ENCODE peak calls at places on chromosomes 13 and 19, in seven cellular contexts. P, Y, H, J, L, X and A are unnamed samples. For H3K27me3, the result is how much of the 10 kb centered on the place peaks cover.

GRCh38 chr19:50829801-50830200 is 3.6 kb downstream of the KLK15 start:
- DNase-seq in P (no peak), Y (no peak), H (no peak), J (no peak), L (peak), X (no peak), A (no peak)

GRCh38 chr13:48159436-48160225 is 64.7 kb upstream of the MED4 start:
- DNase-seq in P (no peak), Y (no peak), H (no peak), J (no peak), L (no peak), X (no peak), A (no peak)

GRCh38 chr13:29688193-29688592 is 92.7 kb upstream of the SLC7A1 start:
- DNase-seq in P (no peak), Y (no peak), H (no peak), J (no peak), L (no peak), X (no peak), A (no peak)

GRCh38 chr13:102136735-102137296 is 265.0 kb downstream of the FGF14 start:
- DNase-seq in P (no peak), Y (no peak), H (no peak), J (no peak), L (no peak), X (no peak), A (no peak)

GRCh38 chr19:33456076-33456844 is 65.3 kb downstream of the PEPD start:
- DNase-seq in P (no peak), Y (no peak), H (no peak), J (no peak), L (no peak), X (no peak), A (no peak)

GRCh38 chr13:50334944-50335343 is 319.7 kb downstream of the KCNRG start:
- DNase-seq in P (peak), Y (no peak), H (no peak), J (no peak), L (no peak), X (no peak), A (no peak)

GRCh38 chr19:3404324-3405260 is 38.2 kb downstream of the NFIC start:
- DNase-seq in P (no peak), Y (peak), H (peak), J (peak), L (peak), X (no peak), A (no peak)

GRCh38 chr13:99214232-99214631 is 13.6 kb downstream of the UBAC2 start:
- DNase-seq in P (no peak), Y (no peak), H (no peak), J (no peak), L (no peak), X (no peak), A (no peak)

GRCh38 chr19:44746946-44747738 is 1.4 kb upstream of the BCL3 start:
- DNase-seq in P (peak), Y (peak), H (peak), J (peak), L (peak), X (peak), A (peak)

GRCh38 chr13:28047784-28048388 is 52.5 kb downstream of the FLT3 start:
- DNase-seq in P (no peak), Y (no peak), H (no peak), J (no peak), L (no peak), X (no peak), A (no peak)

GRCh38 chr13:106961219-106961618 is 393.3 kb upstream of the ARGLU1 start:
- DNase-seq in P (no peak), Y (no peak), H (no peak), J (no peak), L (no peak), X (no peak), A (no peak)

GRCh38 chr13:21637296-21637695 is 33.3 kb upstream of the MICU2 start:
- DNase-seq in P (no peak), Y (no peak), H (no peak), J (no peak), L (peak), X (no peak), A (no peak)

GRCh38 chr19:7636691-7637373 is at the start of gene STXBP2:
- DNase-seq in P (peak), Y (peak), H (peak), J (no peak), L (peak), X (peak), A (peak)

GRCh38 chr13:111344471-111345191 is 24.2 kb downstream of the TEX29 start:
- DNase-seq in P (peak), Y (no peak), H (no peak), J (no peak), L (no peak), X (peak), A (no peak)

GRCh38 chr13:38819053-38819452 is 132.2 kb downstream of the FREM2 start:
- DNase-seq in P (peak), Y (no peak), H (no peak), J (no peak), L (no peak), X (no peak), A (no peak)

GRCh38 chr13:109790071-109790470 is 3.7 kb upstream of the IRS2 start:
- DNase-seq in P (no peak), Y (no peak), H (no peak), J (no peak), L (no peak), X (no peak), A (no peak)

GRCh38 chr13:70568571-70568970 is 460.3 kb upstream of the KLHL1 start:
- DNase-seq in P (peak), Y (no peak), H (no peak), J (no peak), L (no peak), X (peak), A (no peak)

GRCh38 chr19:3099347-3100145 is 5.4 kb downstream of the GNA11 start:
- DNase-seq in P (no peak), Y (peak), H (no peak), J (no peak), L (no peak), X (no peak), A (no peak)

GRCh38 chr13:93847162-93847561 is 620.6 kb downstream of the GPC6 start:
- DNase-seq in P (no peak), Y (no peak), H (no peak), J (no peak), L (no peak), X (no peak), A (no peak)

GRCh38 chr13:31174018-31174417 is 12.3 kb upstream of the HSPH1 start:
- DNase-seq in P (no peak), Y (no peak), H (no peak), J (no peak), L (no peak), X (no peak), A (no peak)

GRCh38 chr13:109885235-109885634 is 98.9 kb upstream of the IRS2 start:
- DNase-seq in P (no peak), Y (no peak), H (no peak), J (no peak), L (no peak), X (no peak), A (no peak)

GRCh38 chr19:56141416-56141992 is 417 bp downstream of the ZNF444 start:
- DNase-seq in P (peak), Y (peak), H (peak), J (no peak), L (no peak), X (peak), A (peak)

GRCh38 chr13:30581582-30581981 is 36.1 kb upstream of the USPL1 start:
- DNase-seq in P (peak), Y (no peak), H (no peak), J (no peak), L (no peak), X (peak), A (no peak)

GRCh38 chr13:54637377-54637776 is 1608.8 kb downstream of the OLFM4 start:
- DNase-seq in P (peak), Y (no peak), H (no peak), J (no peak), L (no peak), X (peak), A (no peak)

GRCh38 chr13:97284558-97284957 is 62.4 kb downstream of the MBNL2 start:
- DNase-seq in P (no peak), Y (no peak), H (no peak), J (no peak), L (no peak), X (no peak), A (no peak)

GRCh38 chr13:109447667-109448066 is 338.7 kb downstream of the IRS2 start:
- DNase-seq in P (no peak), Y (no peak), H (no peak), J (no peak), L (no peak), X (no peak), A (no peak)

GRCh38 chr13:30429721-30430694 is 7.7 kb downstream of the UBE2L5 start:
- DNase-seq in P (no peak), Y (no peak), H (no peak), J (no peak), L (peak), X (no peak), A (no peak)

GRCh38 chr13:20400774-20401173 is 124.9 kb downstream of the CRYL1 start:
- DNase-seq in P (no peak), Y (no peak), H (peak), J (no peak), L (no peak), X (no peak), A (no peak)

GRCh38 chr19:4567584-4568071 is 8.1 kb upstream of the SEMA6B start:
- DNase-seq in P (peak), Y (peak), H (no peak), J (no peak), L (peak), X (peak), A (peak)

GRCh38 chr13:75135325-75135825 is 346.6 kb downstream of the TBC1D4 start:
- DNase-seq in P (no peak), Y (no peak), H (no peak), J (no peak), L (no peak), X (no peak), A (no peak)

GRCh38 chr19:56764296-56764695 is 76.2 kb downstream of the PEG3 start:
- DNase-seq in P (no peak), Y (no peak), H (no peak), J (no peak), L (no peak), X (no peak), A (no peak)

GRCh38 chr19:2627319-2627829 is 75.1 kb downstream of the GNG7 start:
- DNase-seq in P (no peak), Y (peak), H (peak), J (peak), L (peak), X (no peak), A (no peak)

GRCh38 chr13:50119593-50119992 is 104.3 kb downstream of the KCNRG start:
- DNase-seq in P (no peak), Y (no peak), H (no peak), J (no peak), L (no peak), X (peak), A (no peak)

DNA sequence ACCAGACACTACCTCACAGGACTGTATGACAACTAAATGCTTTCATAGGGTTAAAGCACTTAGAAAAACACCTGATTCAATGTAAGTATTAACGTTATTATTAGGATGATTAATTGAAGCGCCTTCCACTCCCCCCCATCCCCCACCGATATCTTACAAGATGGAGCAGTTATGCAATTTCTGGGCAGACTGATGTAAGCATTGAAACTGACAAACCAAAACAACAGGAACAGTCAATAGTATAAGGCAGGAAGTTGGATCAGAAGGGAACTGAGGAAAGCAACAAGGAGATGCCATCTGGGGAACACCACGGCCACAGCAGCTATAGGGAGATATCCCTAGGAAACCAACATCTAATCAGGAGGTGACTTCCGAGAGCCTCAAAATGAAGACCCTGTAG is 3.8 kb downstream of the LCP1 start:
- DNase-seq in P (no peak), Y (no peak), H (no peak), J (no peak), L (no peak), X (no peak), A (no peak)
- H3K4me3 ChIP-seq in P (no peak), Y (no peak), H (no peak), J (peak), L (no peak), X (no peak), A (peak)

DNA sequence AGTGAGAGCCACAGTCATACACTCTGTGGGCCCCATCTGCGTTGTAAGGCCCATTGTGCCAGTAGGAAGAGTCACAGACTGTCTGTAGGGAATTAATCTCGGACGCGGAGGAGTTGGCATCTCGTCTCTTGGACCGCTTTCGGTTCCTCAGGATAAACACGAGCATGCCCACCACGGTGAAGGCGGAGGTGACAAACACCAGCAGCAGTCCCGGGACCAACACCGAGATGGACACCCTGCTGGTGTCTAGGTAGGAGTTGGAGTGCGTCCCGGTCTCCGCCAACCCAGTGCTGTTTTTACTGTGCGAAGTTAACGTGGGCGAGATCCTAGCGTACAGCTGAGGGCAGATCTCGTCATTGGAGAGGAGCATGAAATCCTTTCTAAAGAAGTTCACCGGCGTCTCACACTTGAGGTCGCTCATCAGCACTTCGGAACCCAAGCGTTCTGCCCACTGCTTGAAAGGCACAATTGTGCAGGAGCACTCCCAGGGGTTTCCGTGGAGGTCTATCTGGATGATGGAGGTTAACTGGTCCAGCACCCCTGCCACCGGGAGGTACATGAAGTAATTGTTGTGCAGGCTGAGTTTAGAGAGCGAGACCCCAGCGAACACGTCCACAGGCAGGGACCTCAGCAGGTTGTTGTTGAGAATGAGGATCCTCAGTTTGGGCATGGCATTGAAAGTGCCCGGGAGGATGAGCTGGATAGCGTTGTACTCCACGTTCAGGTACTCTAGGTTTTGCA is 2.7 kb downstream of the SLITRK1 start:
- DNase-seq in P (peak), Y (no peak), H (no peak), J (no peak), L (no peak), X (no peak), A (no peak)
- H3K27me3 ChIP-seq in P (under half), Y (under half), H (under half), J (under half), L (under half), X (half or more), A (under half)

GRCh38 chr19:9945319-9945966 is 9.1 kb upstream of the OLFM2 start:
- DNase-seq in P (peak), Y (peak), H (peak), J (peak), L (peak), X (no peak), A (no peak)
- H3K4me3 ChIP-seq in P (no peak), Y (no peak), H (peak), J (peak), L (no peak), X (no peak), A (no peak)

GRCh38 chr19:1003283-1003682 is 3.1 kb downstream of the GRIN3B start:
- DNase-seq in P (no peak), Y (peak), H (no peak), J (no peak), L (no peak), X (no peak), A (no peak)

GRCh38 chr19:1000591-1001537 is 645 bp downstream of the GRIN3B start:
- DNase-seq in P (peak), Y (peak), H (no peak), J (no peak), L (no peak), X (no peak), A (no peak)

GRCh38 chr19:1004204-1004802 is 4.1 kb downstream of the GRIN3B start:
- DNase-seq in P (no peak), Y (peak), H (no peak), J (no peak), L (no peak), X (no peak), A (no peak)

GRCh38 chr19:1001538-1002166 is 1.4 kb downstream of the GRIN3B start:
- DNase-seq in P (peak), Y (peak), H (no peak), J (no peak), L (no peak), X (peak), A (peak)

GRCh38 chr19:1002600-1002999 is 2.4 kb downstream of the GRIN3B start:
- DNase-seq in P (no peak), Y (no peak), H (no peak), J (no peak), L (no peak), X (no peak), A (no peak)
- H3K27me3 ChIP-seq in P (under half), Y (under half), H (under half), J (under half), L (under half), X (under half), A (under half)

GRCh38 chr19:55118401-55118991 is 1.1 kb upstream of the PPP1R12C start:
- DNase-seq in P (peak), Y (peak), H (peak), J (no peak), L (no peak), X (peak), A (no peak)
- H3K4me3 ChIP-seq in P (peak), Y (peak), H (peak), J (peak), L (no peak), X (peak), A (peak)

GRCh38 chr19:45874620-45874966 is 10.5 kb downstream of the FOXA3 start:
- DNase-seq in P (no peak), Y (peak), H (no peak), J (no peak), L (no peak), X (no peak), A (no peak)
- H3K27me3 ChIP-seq in P (under half), Y (under half), H (under half), J (under half), L (under half), X (under half), A (under half)

DNA sequence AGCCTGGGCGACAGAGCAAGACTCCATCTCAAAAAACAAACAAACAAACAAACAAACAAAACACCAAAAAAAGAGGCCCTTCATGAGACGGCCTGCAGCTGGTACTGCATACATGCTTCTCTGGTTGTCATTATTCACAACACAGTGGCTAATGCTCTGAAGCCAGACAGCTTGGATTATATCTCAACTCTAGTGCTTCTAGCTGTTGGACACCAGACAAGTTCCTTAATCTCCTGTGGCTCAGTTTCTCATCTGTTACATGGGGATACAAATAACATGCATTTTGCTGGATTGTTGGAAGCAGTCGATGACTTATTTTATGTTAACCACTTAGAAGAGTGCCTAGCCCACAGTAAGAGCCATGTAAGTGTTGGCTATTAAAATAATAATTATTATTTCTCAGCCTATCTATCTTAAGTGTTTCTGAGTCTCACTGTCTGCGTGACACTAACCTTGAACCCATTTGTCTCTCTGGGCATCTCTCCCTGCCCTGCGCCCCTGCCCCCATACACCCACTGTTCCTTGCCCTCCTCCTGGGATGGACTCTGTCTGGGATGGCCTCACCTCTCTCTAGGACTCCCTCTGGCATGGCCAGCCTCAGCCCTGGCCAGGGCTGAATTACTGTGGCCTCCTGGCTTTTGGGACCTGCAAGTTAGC is 3.1 kb upstream of the JUNB start:
- DNase-seq in P (no peak), Y (no peak), H (no peak), J (no peak), L (no peak), X (no peak), A (no peak)
- H3K4me3 ChIP-seq in P (peak), Y (no peak), H (peak), J (peak), L (no peak), X (no peak), A (no peak)

GRCh38 chr19:42424345-42424707 is 2.9 kb downstream of the LIPE start:
- DNase-seq in P (no peak), Y (no peak), H (peak), J (no peak), L (peak), X (no peak), A (no peak)
- H3K27me3 ChIP-seq in P (half or more), Y (under half), H (under half), J (under half), L (under half), X (under half), A (under half)

GRCh38 chr13:40980466-40980865 is 38.6 kb downstream of the ELF1 start:
- DNase-seq in P (no peak), Y (no peak), H (no peak), J (no peak), L (no peak), X (no peak), A (peak)

GRCh38 chr13:40981361-40981760 is 37.8 kb downstream of the ELF1 start:
- DNase-seq in P (no peak), Y (no peak), H (no peak), J (no peak), L (no peak), X (no peak), A (no peak)

GRCh38 chr13:40982772-40983171 is 36.3 kb downstream of the ELF1 start:
- DNase-seq in P (no peak), Y (no peak), H (no peak), J (no peak), L (no peak), X (peak), A (peak)

GRCh38 chr13:40983269-40983668 is 35.8 kb downstream of the ELF1 start:
- DNase-seq in P (no peak), Y (no peak), H (no peak), J (no peak), L (no peak), X (no peak), A (no peak)

GRCh38 chr13:40981949-40982348 is 37.2 kb downstream of the ELF1 start:
- DNase-seq in P (no peak), Y (no peak), H (no peak), J (no peak), L (no peak), X (no peak), A (no peak)
- H3K4me3 ChIP-seq in P (no peak), Y (peak), H (peak), J (peak), L (no peak), X (no peak), A (peak)

GRCh38 chr19:1289395-1290244 is 3.9 kb downstream of the EFNA2 start:
- DNase-seq in P (no peak), Y (no peak), H (no peak), J (no peak), L (no peak), X (no peak), A (no peak)

GRCh38 chr19:1288528-1289394 is 3.1 kb downstream of the EFNA2 start:
- DNase-seq in P (no peak), Y (no peak), H (no peak), J (no peak), L (no peak), X (no peak), A (no peak)

GRCh38 chr19:1290699-1291651 is 5.3 kb downstream of the EFNA2 start:
- DNase-seq in P (no peak), Y (no peak), H (no peak), J (no peak), L (no peak), X (no peak), A (no peak)

GRCh38 chr19:1291761-1292418 is 6.2 kb downstream of the EFNA2 start:
- DNase-seq in P (no peak), Y (no peak), H (no peak), J (no peak), L (no peak), X (no peak), A (no peak)

GRCh38 chr19:1290245-1290698 is 4.6 kb downstream of the EFNA2 start:
- DNase-seq in P (no peak), Y (no peak), H (no peak), J (no peak), L (no peak), X (no peak), A (no peak)
- H3K27me3 ChIP-seq in P (under half), Y (under half), H (under half), J (under half), L (half or more), X (under half), A (under half)